ENCODE peak calls at places on chromosomes 5 and 9, in nine cellular contexts. M is nephron progenitor cell; Y is HS-5; V is mucosa of descending colon; I is CD4-positive, alpha-beta memory T cell; S is AG04450; G is A549; A is ovary; J is AG08396. B is an unnamed sample.

GRCh38 chr5:14036947-14037346 is 92.5 kb upstream of the DNAH5 start:
- DNase-seq in Y (no peak), I (no peak), A (no peak), S (no peak), M (no peak), V (no peak), J (no peak), G (no peak), B (no peak)

GRCh38 chr5:168881427-168882149 is 302.4 kb upstream of the PANK3 start:
- DNase-seq in I (no peak), A (no peak), Y (no peak), M (peak; percentile 31), J (no peak), V (no peak), G (no peak), S (no peak), B (no peak)

GRCh38 chr9:74770508-74771261 is 117.0 kb downstream of the TRPM6 start:
- DNase-seq in V (peak; percentile 24), A (no peak), I (peak; percentile 29), J (peak; percentile 38), Y (no peak), S (no peak), G (peak; percentile 82), M (peak; percentile 50), B (no peak)

GRCh38 chr5:159061186-159061796 is 38.4 kb downstream of the EBF1 start:
- DNase-seq in J (peak; percentile 50), S (no peak), G (no peak), M (no peak), I (no peak), V (peak; percentile 5), A (peak; percentile 62), Y (peak; percentile 72), B (peak; percentile 12)

GRCh38 chr9:118482311-118482710 is 778.1 kb downstream of the TLR4 start:
- DNase-seq in M (no peak), J (no peak), G (no peak), Y (no peak), A (no peak), S (no peak), V (no peak), I (no peak), B (no peak)

GRCh38 chr5:132489871-132490483 is 596 bp downstream of the IRF1 start:
- DNase-seq in V (peak; percentile 64), S (no peak), I (no peak), G (peak; percentile 25), M (no peak), Y (no peak), J (peak; percentile 83), A (peak; percentile 67), B (peak; percentile 45)

GRCh38 chr9:136273244-136273865 is 27.7 kb upstream of the QSOX2 start:
- DNase-seq in Y (no peak), M (no peak), G (no peak), J (no peak), V (no peak), I (no peak), A (no peak), S (no peak), B (no peak)

GRCh38 chr9:135047026-135047350 is 40.5 kb upstream of the OLFM1 start:
- DNase-seq in Y (no peak), S (no peak), J (no peak), M (no peak), G (no peak), A (no peak), V (no peak), I (no peak), B (no peak)

GRCh38 chr5:179422213-179422839 is 77.1 kb upstream of the ADAMTS2 start:
- DNase-seq in I (no peak), J (no peak), M (no peak), S (no peak), V (no peak), G (no peak), Y (no peak), A (no peak), B (no peak)

GRCh38 chr5:179185256-179186091 is 125.3 kb downstream of the ZNF354C start:
- DNase-seq in I (no peak), Y (no peak), M (no peak), J (no peak), S (no peak), V (no peak), G (no peak), A (no peak), B (no peak)

GRCh38 chr9:78049484-78049883 is 17.9 kb upstream of the GNAQ start:
- DNase-seq in M (no peak), G (no peak), A (no peak), Y (no peak), I (no peak), J (no peak), S (no peak), V (no peak), B (no peak)

GRCh38 chr5:68365894-68366293 is 150.3 kb downstream of the PIK3R1 start:
- DNase-seq in G (no peak), S (no peak), M (no peak), A (no peak), Y (no peak), I (no peak), V (no peak), J (no peak), B (no peak)

GRCh38 chr5:126854526-126855110 is 77.7 kb downstream of the LMNB1 start:
- DNase-seq in I (no peak), Y (no peak), J (no peak), S (no peak), V (no peak), M (no peak), A (no peak), G (no peak), B (no peak)

GRCh38 chr9:71748280-71748743 is 20.0 kb downstream of the CEMIP2 start:
- DNase-seq in S (no peak), J (peak; percentile 39), Y (peak; percentile 47), I (no peak), G (no peak), A (no peak), V (no peak), M (no peak), B (no peak)

GRCh38 chr9:36748322-36748899 is 175.7 kb downstream of the MELK start:
- DNase-seq in V (peak; percentile 62), G (peak; percentile 35), A (no peak), J (peak; percentile 79), Y (no peak), M (peak; percentile 92), S (no peak), I (no peak), B (peak; percentile 56)

GRCh38 chr5:144068926-144069325 is 101.5 kb downstream of the YIPF5 start:
- DNase-seq in V (no peak), G (no peak), A (no peak), J (no peak), S (no peak), I (no peak), M (no peak), Y (no peak), B (no peak)

GRCh38 chr9:106110483-106110882 is 416.1 kb downstream of the TMEM38B start:
- DNase-seq in I (no peak), G (no peak), V (no peak), A (no peak), J (no peak), M (no peak), Y (no peak), S (no peak), B (no peak)

GRCh38 chr5:1512541-1513291 is 11.0 kb downstream of the LPCAT1 start:
- DNase-seq in S (no peak), Y (no peak), J (no peak), G (no peak), V (peak; percentile 1), M (no peak), A (peak; percentile 9), I (no peak), B (no peak)

GRCh38 chr9:131641618-131642495 is 96.5 kb downstream of the PRRT1B start:
- DNase-seq in A (no peak), V (peak; percentile 70), I (no peak), G (peak; percentile 23), S (no peak), M (no peak), Y (no peak), J (no peak), B (no peak)

GRCh38 chr5:54533541-54534179 is 16.1 kb downstream of the SNX18 start:
- DNase-seq in A (peak; percentile 55), M (no peak), J (no peak), S (no peak), Y (no peak), I (no peak), V (no peak), G (no peak), B (no peak)

GRCh38 chr9:124346347-124347163 is 68.7 kb downstream of the PSMB7 start:
- DNase-seq in M (no peak), S (no peak), V (no peak), J (no peak), Y (no peak), I (no peak), G (no peak), A (no peak), B (no peak)